ENCODE peak calls at places on chromosomes 16 and 17, in seven cellular contexts. U is IMR-90, G is mesendoderm, I is mesenchymal stem cell, L is neuronal stem cell, A is H9, Z is trophoblast cell. H is an unnamed sample.

GRCh38 chr16:46673320-46674013 is 15.5 kb downstream of the VPS35 start:
- DNase-seq in U (peak), G (peak), I (peak), L (peak), A (peak), Z (peak), H (peak)

GRCh38 chr16:49492090-49492801 is 118.6 kb downstream of the C16orf78 start:
- DNase-seq in U (no peak), G (peak), I (peak), L (peak), A (peak), Z (peak), H (peak)

GRCh38 chr17:48499248-48499647 is 31.6 kb downstream of the HOXB1 start:
- DNase-seq in U (peak), G (no peak), I (peak), L (no peak), A (no peak), Z (no peak), H (no peak)

GRCh38 chr17:57899391-57899790 is 49.5 kb upstream of the MRPS23 start:
- DNase-seq in U (no peak), G (no peak), I (peak), L (no peak), A (no peak), Z (no peak), H (no peak)

GRCh38 chr17:82970067-82970466 is 109.3 kb upstream of the METRNL start:
- DNase-seq in U (no peak), G (no peak), I (no peak), L (no peak), A (peak), Z (no peak), H (no peak)

GRCh38 chr17:3894927-3895343 is 2.1 kb upstream of the CAMKK1 start:
- DNase-seq in U (peak), G (no peak), I (peak), L (no peak), A (no peak), Z (no peak), H (no peak)

GRCh38 chr16:22217890-22218730 is 12.0 kb downstream of the EEF2K start:
- DNase-seq in U (no peak), G (peak), I (no peak), L (no peak), A (peak), Z (no peak), H (no peak)

GRCh38 chr17:47423406-47424295 is 99.9 kb downstream of the EFCAB13 start:
- DNase-seq in U (no peak), G (peak), I (peak), L (no peak), A (peak), Z (peak), H (peak)

GRCh38 chr17:48460055-48460454 is 30.0 kb upstream of the SKAP1 start:
- DNase-seq in U (no peak), G (peak), I (no peak), L (no peak), A (no peak), Z (no peak), H (no peak)

GRCh38 chr16:19185510-19185851 is 17.4 kb downstream of the SYT17 start:
- DNase-seq in U (no peak), G (no peak), I (no peak), L (no peak), A (no peak), Z (no peak), H (no peak)

GRCh38 chr17:76556759-76557367 is 17.0 kb downstream of the PRCD start:
- DNase-seq in U (peak), G (peak), I (peak), L (no peak), A (peak), Z (peak), H (no peak)

GRCh38 chr16:29925805-29926674 is at the start of gene KCTD13:
- DNase-seq in U (peak), G (peak), I (peak), L (peak), A (peak), Z (peak), H (peak)

GRCh38 chr17:7572588-7573323 is 6.7 kb upstream of the CD68 start:
- DNase-seq in U (peak), G (peak), I (peak), L (peak), A (peak), Z (peak), H (peak)

GRCh38 chr16:4749700-4750257 is 15.4 kb downstream of the DNAAF8 start:
- DNase-seq in U (no peak), G (no peak), I (no peak), L (no peak), A (no peak), Z (no peak), H (no peak)

GRCh38 chr16:4746215-4746614 is 11.9 kb downstream of the DNAAF8 start:
- DNase-seq in U (no peak), G (no peak), I (no peak), L (no peak), A (no peak), Z (no peak), H (no peak)

GRCh38 chr16:4746991-4747574 is 12.7 kb downstream of the DNAAF8 start:
- DNase-seq in U (no peak), G (no peak), I (no peak), L (no peak), A (no peak), Z (no peak), H (no peak)

GRCh38 chr16:4748682-4749411 is 14.5 kb downstream of the DNAAF8 start:
- DNase-seq in U (no peak), G (no peak), I (no peak), L (no peak), A (no peak), Z (no peak), H (no peak)

DNA sequence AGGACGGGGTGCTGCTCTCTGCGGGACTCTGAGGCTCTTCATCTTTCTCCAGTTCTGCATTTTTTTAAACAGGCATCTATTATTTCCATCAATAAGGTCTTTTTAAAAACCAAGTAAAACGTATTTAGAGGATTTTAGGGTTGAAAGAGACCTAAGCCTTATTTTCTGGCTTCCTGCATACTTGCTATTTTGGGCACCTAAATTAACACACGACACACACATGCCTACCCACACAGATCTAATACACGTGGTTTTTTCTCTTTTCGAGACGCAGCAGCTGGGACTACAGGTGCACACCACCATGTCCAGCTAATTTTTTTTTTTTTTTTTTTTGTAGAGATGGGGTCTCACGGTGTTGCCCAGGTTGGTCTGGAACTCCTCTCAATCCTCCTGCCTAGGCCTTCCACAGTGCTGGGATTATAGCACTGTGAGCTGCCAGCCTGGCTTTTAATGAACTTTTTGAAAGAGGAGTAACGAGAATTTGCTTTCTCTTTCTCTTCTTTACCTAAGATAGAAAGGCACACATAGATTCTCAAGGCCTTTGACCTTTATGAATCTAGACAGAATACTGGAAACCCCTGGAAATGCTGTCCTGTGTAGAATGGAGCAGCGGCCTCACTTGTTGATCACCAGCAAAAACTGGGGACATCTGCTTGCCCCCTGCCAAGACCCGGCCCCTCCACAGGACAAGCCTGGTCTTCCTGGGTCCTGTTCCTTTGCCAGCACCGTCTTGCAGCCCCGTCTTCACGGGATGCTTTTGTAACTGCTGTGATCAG is 13.8 kb downstream of the DNAAF8 start:
- DNase-seq in U (no peak), G (no peak), I (no peak), L (no peak), A (no peak), Z (no peak), H (no peak)
- H3K18ac ChIP-seq in U (no peak), G (no peak), I (no peak), L (no peak), A (no peak), Z (no peak), H (no peak)

GRCh38 chr16:12347365-12347764 is 370.8 kb downstream of the SNX29 start:
- DNase-seq in U (no peak), G (peak), I (no peak), L (no peak), A (no peak), Z (no peak), H (no peak)

GRCh38 chr16:12350945-12351344 is 374.4 kb downstream of the SNX29 start:
- DNase-seq in U (no peak), G (peak), I (no peak), L (no peak), A (peak), Z (no peak), H (no peak)

GRCh38 chr16:12348733-12349704 is 372.5 kb downstream of the SNX29 start:
- DNase-seq in U (no peak), G (no peak), I (no peak), L (no peak), A (no peak), Z (no peak), H (no peak)

GRCh38 chr16:12354296-12354818 is 377.8 kb downstream of the SNX29 start:
- DNase-seq in U (no peak), G (no peak), I (peak), L (no peak), A (no peak), Z (no peak), H (no peak)

DNA sequence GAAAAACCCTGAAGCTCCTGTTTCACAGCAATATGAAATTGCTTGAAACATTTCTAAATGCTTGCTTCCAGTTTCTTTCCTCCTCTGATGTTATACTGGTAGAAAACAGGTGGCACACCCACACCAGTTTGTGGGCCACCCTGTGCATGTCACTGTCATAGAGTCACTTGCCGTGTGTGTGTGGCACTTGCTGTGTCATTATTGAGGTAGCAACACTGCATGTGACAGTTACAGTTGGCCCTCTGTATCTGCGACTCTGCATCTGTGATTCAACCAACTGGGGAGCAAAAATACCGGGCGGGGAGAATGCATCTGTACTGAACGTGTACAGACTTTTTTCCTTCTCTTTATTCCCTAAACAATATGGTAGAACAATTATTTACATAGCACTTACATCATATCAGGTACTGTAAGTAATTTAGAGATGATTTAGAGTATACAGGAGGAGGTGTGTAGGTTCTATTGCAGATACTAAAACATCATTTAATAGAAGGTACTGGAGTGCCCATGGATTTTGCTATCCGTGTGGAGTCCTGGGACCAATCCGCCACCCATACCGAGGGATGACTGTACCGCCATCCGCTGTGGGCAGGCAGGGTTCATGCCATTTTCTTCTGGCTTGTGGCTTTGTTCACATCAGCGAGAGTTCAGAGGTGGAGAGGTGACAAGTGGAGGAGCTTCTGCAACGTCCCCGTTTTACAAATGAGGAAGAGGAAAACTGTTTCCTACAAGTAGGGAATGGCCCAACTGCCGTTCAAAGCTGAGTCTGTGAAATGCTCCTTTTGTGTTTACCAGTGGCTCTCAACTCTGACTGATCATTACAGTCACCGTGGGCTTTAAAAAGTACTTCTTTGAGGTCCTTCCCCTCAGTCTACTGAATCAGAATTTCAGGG is 373.7 kb downstream of the SNX29 start:
- DNase-seq in U (no peak), G (no peak), I (no peak), L (no peak), A (no peak), Z (no peak), H (no peak)
- H3K18ac ChIP-seq in U (no peak), G (no peak), I (no peak), L (no peak), A (no peak), Z (no peak), H (no peak)

DNA sequence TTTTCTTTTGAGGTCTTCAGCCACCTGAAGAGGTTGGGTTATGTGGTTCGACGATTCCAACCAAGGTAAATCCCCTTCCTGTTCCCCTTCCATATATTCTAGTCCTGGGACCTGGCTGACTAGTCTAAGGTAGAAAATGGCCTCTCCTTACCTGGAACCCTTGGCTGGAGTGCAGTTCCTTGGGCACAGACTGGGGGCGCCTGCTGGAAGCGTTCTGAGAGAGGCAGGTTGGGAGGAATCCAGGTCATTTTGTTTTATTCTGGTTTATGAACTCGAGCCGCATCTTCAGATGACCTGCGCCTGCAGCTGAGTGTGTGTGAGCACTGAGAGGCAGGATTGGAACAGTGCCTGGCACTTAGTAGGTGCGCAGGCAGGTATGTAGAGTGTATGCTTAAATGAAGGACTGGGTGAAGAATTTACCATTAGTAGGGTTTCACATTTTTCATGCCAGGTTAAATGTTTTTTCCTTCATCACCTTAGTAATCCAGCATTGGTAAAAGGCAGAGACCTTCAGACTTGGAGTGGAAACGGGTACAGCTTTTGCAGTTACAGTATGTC is 2.7 kb downstream of the TSEN54 start:
- DNase-seq in U (no peak), G (no peak), I (no peak), L (no peak), A (no peak), Z (no peak), H (no peak)
- H3K18ac ChIP-seq in U (no peak), G (no peak), I (no peak), L (no peak), A (no peak), Z (no peak), H (no peak)

GRCh38 chr16:69724414-69724873 is 1.9 kb downstream of the NQO1 start:
- DNase-seq in U (no peak), G (no peak), I (no peak), L (no peak), A (no peak), Z (no peak), H (no peak)

GRCh38 chr16:69725480-69726312 is 664 bp downstream of the NQO1 start:
- DNase-seq in U (no peak), G (no peak), I (no peak), L (no peak), A (peak), Z (no peak), H (no peak)

GRCh38 chr16:69724981-69725479 is 1.3 kb downstream of the NQO1 start:
- DNase-seq in U (no peak), G (peak), I (peak), L (no peak), A (no peak), Z (no peak), H (no peak)

GRCh38 chr16:69726313-69727060 is at the start of gene NQO1:
- DNase-seq in U (peak), G (peak), I (peak), L (peak), A (peak), Z (peak), H (peak)

GRCh38 chr16:69727916-69728270 is 1.5 kb upstream of the NQO1 start:
- DNase-seq in U (no peak), G (no peak), I (no peak), L (no peak), A (no peak), Z (no peak), H (no peak)
- H3K18ac ChIP-seq in U (peak), G (peak), I (peak), L (peak), A (no peak), Z (no peak), H (peak)

GRCh38 chr16:84199861-84200260 is 8.9 kb downstream of the ADAD2 start:
- DNase-seq in U (no peak), G (no peak), I (no peak), L (no peak), A (no peak), Z (no peak), H (no peak)
- H3K18ac ChIP-seq in U (no peak), G (no peak), I (no peak), L (no peak), A (no peak), Z (no peak), H (no peak)

GRCh38 chr17:45841883-45842525 is 2.7 kb upstream of the SPPL2C start:
- DNase-seq in U (no peak), G (no peak), I (no peak), L (no peak), A (no peak), Z (no peak), H (no peak)
- H3K18ac ChIP-seq in U (no peak), G (no peak), I (no peak), L (no peak), A (no peak), Z (no peak), H (no peak)

GRCh38 chr16:57127836-57128235 is 35.5 kb downstream of the CPNE2 start:
- DNase-seq in U (no peak), G (no peak), I (no peak), L (no peak), A (no peak), Z (no peak), H (no peak)
- H3K18ac ChIP-seq in U (no peak), G (no peak), I (no peak), L (no peak), A (no peak), Z (no peak), H (no peak)

GRCh38 chr17:67456103-67456502 is 79.0 kb downstream of the PITPNC1 start:
- DNase-seq in U (no peak), G (no peak), I (no peak), L (no peak), A (no peak), Z (no peak), H (no peak)

GRCh38 chr17:67460097-67460496 is 83.0 kb downstream of the PITPNC1 start:
- DNase-seq in U (no peak), G (no peak), I (no peak), L (no peak), A (no peak), Z (no peak), H (no peak)

GRCh38 chr17:67456889-67457288 is 79.8 kb downstream of the PITPNC1 start:
- DNase-seq in U (no peak), G (no peak), I (no peak), L (no peak), A (no peak), Z (no peak), H (no peak)

GRCh38 chr17:67461228-67461780 is 84.2 kb downstream of the PITPNC1 start:
- DNase-seq in U (no peak), G (no peak), I (no peak), L (no peak), A (peak), Z (no peak), H (no peak)

GRCh38 chr17:67458203-67458602 is 81.1 kb downstream of the PITPNC1 start:
- DNase-seq in U (no peak), G (no peak), I (no peak), L (no peak), A (no peak), Z (no peak), H (no peak)
- H3K18ac ChIP-seq in U (no peak), G (no peak), I (no peak), L (no peak), A (no peak), Z (no peak), H (no peak)

GRCh38 chr16:84973226-84973625 is 38.1 kb downstream of the ZDHHC7 start:
- DNase-seq in U (no peak), G (no peak), I (no peak), L (no peak), A (no peak), Z (no peak), H (no peak)

GRCh38 chr16:84973776-84974523 is 37.4 kb downstream of the ZDHHC7 start:
- DNase-seq in U (no peak), G (no peak), I (no peak), L (no peak), A (no peak), Z (no peak), H (no peak)

GRCh38 chr16:84967828-84968227 is 43.5 kb downstream of the ZDHHC7 start:
- DNase-seq in U (no peak), G (no peak), I (no peak), L (no peak), A (no peak), Z (peak), H (no peak)

GRCh38 chr16:84975066-84975465 is 36.3 kb downstream of the ZDHHC7 start:
- DNase-seq in U (no peak), G (no peak), I (no peak), L (no peak), A (no peak), Z (no peak), H (no peak)

GRCh38 chr16:84970447-84971127 is 40.7 kb downstream of the ZDHHC7 start:
- DNase-seq in U (peak), G (peak), I (peak), L (peak), A (peak), Z (peak), H (peak)
- H3K18ac ChIP-seq in U (no peak), G (no peak), I (no peak), L (no peak), A (no peak), Z (no peak), H (no peak)

H was measured in H1.